ENCODE peak calls at places on chromosomes 3 and 15, in seven cellular contexts. P, Y, S, B, D, C and I are unnamed samples.

GRCh38 chr15:69604050-69604378 is 151.4 kb downstream of the RPLP1 start:
- DNase-seq in C (peak; percentile 16), Y (no peak), P (peak; percentile 26), B (no peak), S (no peak), D (no peak), I (peak; percentile 61)

GRCh38 chr15:75043509-75044257 is 20.3 kb downstream of the PPCDC start:
- DNase-seq in P (no peak), C (peak; percentile 96), D (no peak), Y (no peak), S (peak; percentile 93), B (peak; percentile 80), I (peak; percentile 15)

GRCh38 chr15:38647683-38648082 is 83.1 kb upstream of the RASGRP1 start:
- DNase-seq in P (peak; percentile 8), Y (no peak), C (peak; percentile 13), S (no peak), B (no peak), D (no peak), I (peak; percentile 61)

GRCh38 chr15:97841558-97841957 is 118.9 kb upstream of the ARRDC4 start:
- DNase-seq in B (no peak), S (no peak), P (no peak), D (no peak), Y (no peak), C (no peak), I (no peak)

GRCh38 chr3:188233320-188233719 is 79.4 kb downstream of the LPP start:
- DNase-seq in C (no peak), P (no peak), B (no peak), Y (no peak), S (no peak), D (no peak), I (no peak)

GRCh38 chr3:45210308-45211038 is 15.6 kb downstream of the TMEM158 start:
- DNase-seq in S (no peak), B (peak; percentile 81), D (peak; percentile 75), C (peak; percentile 41), P (peak; percentile 70), Y (peak; percentile 89), I (peak; percentile 88)

GRCh38 chr3:126780666-126781065 is 76.6 kb downstream of the CHCHD6 start:
- DNase-seq in B (no peak), D (no peak), Y (no peak), S (no peak), P (no peak), C (no peak), I (no peak)

GRCh38 chr15:61038910-61039309 is 190.2 kb downstream of the RORA start:
- DNase-seq in S (no peak), B (no peak), P (no peak), D (no peak), C (no peak), Y (no peak), I (no peak)

GRCh38 chr3:128432301-128432897 is 34.3 kb downstream of the DNAJB8 start:
- DNase-seq in S (no peak), P (no peak), B (peak; percentile 29), C (no peak), D (peak; percentile 44), Y (peak; percentile 80), I (no peak)

GRCh38 chr3:45139372-45139894 is 6.7 kb downstream of the CDCP1 start:
- DNase-seq in B (no peak), D (no peak), P (no peak), Y (no peak), S (no peak), C (no peak), I (no peak)

GRCh38 chr15:31485911-31486461 is 159.4 kb downstream of the KLF13 start:
- DNase-seq in D (no peak), Y (no peak), S (no peak), P (no peak), C (no peak), B (no peak), I (no peak)

GRCh38 chr3:196645917-196646735 is 6.6 kb downstream of the NRROS start:
- DNase-seq in B (no peak), S (no peak), D (no peak), Y (no peak), P (no peak), C (no peak), I (no peak)

GRCh38 chr15:83710452-83710851 is 56.5 kb downstream of the ADAMTSL3 start:
- DNase-seq in S (no peak), B (no peak), P (no peak), C (no peak), D (no peak), Y (no peak), I (no peak)

GRCh38 chr3:126655887-126656286 is 963 bp upstream of the TXNRD3 start:
- DNase-seq in S (no peak), C (no peak), B (no peak), Y (no peak), P (no peak), D (no peak), I (no peak)

GRCh38 chr3:120550546-120550945 is 45.6 kb upstream of the NDUFB4 start:
- DNase-seq in S (no peak), C (no peak), P (no peak), D (no peak), B (no peak), Y (no peak), I (no peak)

DNA sequence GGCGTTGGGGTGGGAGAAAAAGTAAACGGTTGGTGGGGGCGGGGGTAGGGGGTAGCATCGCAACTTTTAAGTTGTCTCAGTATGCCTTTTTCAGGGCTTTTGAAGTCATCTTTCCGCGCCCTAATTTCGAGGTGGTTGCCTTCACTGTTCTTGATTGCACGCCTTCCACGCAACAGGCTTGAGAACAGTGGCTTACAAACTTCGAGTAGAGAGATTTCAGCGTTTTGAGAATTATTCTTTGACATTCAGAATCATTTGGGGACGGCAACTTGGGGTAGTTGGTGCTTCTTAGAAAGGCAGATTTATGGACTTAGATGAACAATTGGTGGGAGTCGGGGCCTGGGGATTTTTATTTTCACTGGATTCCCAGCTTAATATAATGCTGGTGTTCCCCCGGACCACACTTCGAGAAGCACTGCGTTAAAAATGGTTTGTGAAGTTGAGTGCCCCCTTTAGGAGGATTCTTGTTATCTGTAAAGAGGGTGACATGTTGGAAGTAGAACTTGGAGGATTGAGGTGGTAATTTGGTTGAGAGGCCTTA is 880 bp downstream of the PPP4R2 start:
- DNase-seq in P (peak; percentile 29), Y (no peak), S (no peak), D (peak; percentile 59), C (peak; percentile 70), B (peak; percentile 15), I (peak; percentile 41)
- TF ChIP-seq JUND in P (no peak), Y (no peak), S (no peak), D (no peak), C (no peak), B (peak; percentile 14), I (no peak)

GRCh38 chr3:123791417-123791816 is 92.7 kb downstream of the MYLK start:
- DNase-seq in B (no peak), Y (peak; percentile 26), C (no peak), S (no peak), D (no peak), P (no peak), I (no peak)
- TF ChIP-seq JUND in B (no peak), Y (no peak), C (no peak), S (no peak), D (peak; percentile 72), P (no peak), I (no peak)

GRCh38 chr3:122682016-122682374 is 1.4 kb downstream of the PARP14 start:
- DNase-seq in S (no peak), Y (no peak), B (no peak), P (no peak), C (no peak), D (no peak), I (no peak)
- TF ChIP-seq JUND in S (no peak), Y (no peak), B (no peak), P (no peak), C (no peak), D (no peak), I (no peak)

DNA sequence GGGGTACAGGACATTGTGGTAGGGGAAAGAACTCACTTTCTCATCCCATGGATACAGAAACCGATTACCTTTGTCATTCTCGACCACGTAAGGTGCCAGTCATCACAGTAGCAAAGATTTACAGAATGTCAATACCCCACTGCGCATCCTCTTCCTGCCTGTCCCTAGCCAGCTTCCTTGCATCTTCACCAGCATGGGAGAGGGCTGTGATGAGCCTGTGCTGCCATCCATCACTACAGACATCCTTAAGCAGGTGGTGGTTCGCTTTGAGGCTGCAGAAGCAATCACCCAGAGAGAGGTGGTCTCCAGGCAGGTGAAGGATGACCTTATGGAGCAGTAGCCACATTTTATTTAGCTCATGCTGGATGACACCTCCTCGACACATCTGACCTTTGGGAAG is 23.3 kb upstream of the ARIH1 start:
- DNase-seq in C (no peak), B (no peak), Y (no peak), S (no peak), D (no peak), P (no peak), I (no peak)
- TF ChIP-seq JUND in C (no peak), B (no peak), Y (no peak), S (no peak), D (no peak), P (no peak), I (no peak)

DNA sequence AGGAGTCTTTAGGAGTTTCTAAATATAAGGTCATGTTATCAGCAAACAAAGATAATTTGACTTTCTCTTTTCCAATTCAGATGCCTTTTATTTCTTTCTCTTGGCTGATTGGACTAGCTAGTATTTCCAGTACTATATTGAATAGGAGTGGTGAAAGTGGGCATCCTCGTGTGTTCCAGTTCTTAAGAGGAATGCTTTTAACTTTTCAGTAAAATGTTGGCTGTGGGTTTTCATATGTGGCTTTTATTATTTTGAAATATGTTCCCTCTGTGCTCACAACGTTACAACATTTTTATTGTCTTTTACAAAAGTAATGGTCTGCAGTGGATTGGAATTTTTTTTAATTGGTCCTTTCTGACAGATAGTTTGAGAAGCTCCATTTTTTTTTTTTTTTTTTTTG is 8.2 kb upstream of the ZNF280D start:
- DNase-seq in D (no peak), Y (no peak), P (no peak), S (no peak), B (no peak), C (no peak), I (no peak)
- TF ChIP-seq JUND in D (no peak), Y (no peak), P (no peak), S (no peak), B (no peak), C (no peak), I (no peak)

GRCh38 chr3:171192176-171192854 is 165.8 kb upstream of the SLC2A2 start:
- DNase-seq in S (no peak), C (no peak), P (peak; percentile 92), B (peak; percentile 54), D (no peak), Y (no peak), I (no peak)
- TF ChIP-seq JUND in S (no peak), C (no peak), P (peak; percentile 90), B (peak; percentile 87), D (peak; percentile 99), Y (no peak), I (no peak)

GRCh38 chr15:40957581-40958051 is 4.3 kb downstream of the CHAC1 start:
- DNase-seq in Y (no peak), D (peak; percentile 66), S (no peak), B (no peak), P (no peak), C (no peak), I (peak; percentile 39)
- TF ChIP-seq JUND in Y (no peak), D (no peak), S (no peak), B (no peak), P (no peak), C (no peak), I (no peak)